ENCODE peak calls at places on chromosomes 13 and 19, in five cellular contexts. O is substantia nigra, X is fibroblast of lung, N is kidney, G is thoracic aorta. I is an unnamed sample.

GRCh38 chr13:111262281-111262680 is 58.2 kb upstream of the TEX29 start:
- DNase-seq in O (no peak), X (no peak), N (no peak), G (no peak), I (no peak)

GRCh38 chr19:46489445-46490272 is 6.0 kb downstream of the PNMA8B start:
- DNase-seq in O (peak), X (peak), N (peak), G (peak), I (peak)

GRCh38 chr19:22784051-22784450 is at the start of gene ZNF99:
- DNase-seq in O (peak), X (no peak), N (peak), G (peak), I (no peak)

GRCh38 chr19:48726573-48726972 is 7.0 kb upstream of the MAMSTR start:
- DNase-seq in O (no peak), X (no peak), N (no peak), G (no peak), I (no peak)

GRCh38 chr13:75779393-75779792 is 143.3 kb downstream of the LMO7 start:
- DNase-seq in O (no peak), X (no peak), N (no peak), G (no peak), I (no peak)

GRCh38 chr19:5621311-5621944 is 1.1 kb downstream of the SAFB2 start:
- DNase-seq in O (peak), X (no peak), N (peak), G (no peak), I (no peak)

GRCh38 chr19:17023805-17024204 is 2.8 kb downstream of the CPAMD8 start:
- DNase-seq in O (no peak), X (no peak), N (no peak), G (no peak), I (no peak)

GRCh38 chr19:1073063-1073955 is 6.3 kb downstream of the ARHGAP45 start:
- DNase-seq in O (no peak), X (no peak), N (no peak), G (no peak), I (no peak)

GRCh38 chr13:94080527-94080926 is 399.0 kb downstream of the DCT start:
- DNase-seq in O (no peak), X (no peak), N (no peak), G (no peak), I (peak)

GRCh38 chr19:52638601-52639000 is 446 bp upstream of the ZNF83 start:
- DNase-seq in O (no peak), X (no peak), N (peak), G (no peak), I (peak)

GRCh38 chr19:48568345-48568886 is 16.4 kb downstream of the SULT2B1 start:
- DNase-seq in O (peak), X (peak), N (peak), G (peak), I (peak)